ENCODE peak calls at places on chromosomes 4 and X, in five cellular contexts. M, G, A, K and Z are unnamed samples.

GRCh38 chrX:119189586-119189985 is 46.5 kb upstream of the PGRMC1 start:
- DNase-seq in M (peak), G (no peak), A (no peak), K (no peak), Z (no peak)

GRCh38 chr4:181030961-181031360 is 1212.2 kb upstream of the TENM3 start:
- DNase-seq in M (peak), G (no peak), A (no peak), K (no peak), Z (peak)

GRCh38 chr4:100108869-100109268 is 81.4 kb downstream of the DDIT4L start:
- DNase-seq in M (no peak), G (no peak), A (no peak), K (no peak), Z (no peak)

GRCh38 chr4:141567326-141567915 is 69.0 kb upstream of the IL15 start:
- DNase-seq in M (no peak), G (no peak), A (no peak), K (no peak), Z (no peak)

GRCh38 chr4:7850489-7850888 is 89.2 kb downstream of the AFAP1 start:
- DNase-seq in M (no peak), G (no peak), A (peak), K (peak), Z (no peak)

GRCh38 chr4:149534779-149535178 is 280.9 kb downstream of the IQCM start:
- DNase-seq in M (no peak), G (no peak), A (no peak), K (no peak), Z (no peak)

GRCh38 chr4:48939785-48940184 is 33.2 kb upstream of the OCIAD2 start:
- DNase-seq in M (peak), G (no peak), A (peak), K (no peak), Z (peak)

GRCh38 chr4:153748378-153748777 is 11.4 kb downstream of the RNF175 start:
- DNase-seq in M (peak), G (no peak), A (no peak), K (no peak), Z (peak)

GRCh38 chr4:2296621-2297601 is 35.0 kb upstream of the MXD4 start:
- DNase-seq in M (no peak), G (peak), A (peak), K (no peak), Z (no peak)

GRCh38 chrX:112630187-112630586 is 49.6 kb downstream of the LHFPL1 start:
- DNase-seq in M (no peak), G (no peak), A (no peak), K (no peak), Z (no peak)

GRCh38 chr4:25863347-25863784 is 578 bp upstream of the SEL1L3 start:
- DNase-seq in M (no peak), G (peak), A (peak), K (no peak), Z (no peak)

GRCh38 chr4:110007217-110007616 is 94.5 kb downstream of the EGF start:
- DNase-seq in M (no peak), G (no peak), A (no peak), K (no peak), Z (no peak)

GRCh38 chr4:79237836-79238235 is 88.0 kb downstream of the NAA11 start:
- DNase-seq in M (no peak), G (no peak), A (no peak), K (no peak), Z (no peak)

GRCh38 chr4:123301942-123302341 is 94.7 kb upstream of the SPRY1 start:
- DNase-seq in M (no peak), G (no peak), A (no peak), K (no peak), Z (no peak)

GRCh38 chr4:108047199-108047598 is 57.5 kb downstream of the HADH start:
- DNase-seq in M (no peak), G (no peak), A (no peak), K (no peak), Z (no peak)

GRCh38 chrX:27251369-27251768 is 211.8 kb downstream of the PPP4R3C start:
- DNase-seq in M (no peak), G (no peak), A (peak), K (no peak), Z (no peak)

GRCh38 chr4:80913381-80913780 is 117.1 kb upstream of the BMP3 start:
- DNase-seq in M (no peak), G (peak), A (no peak), K (peak), Z (no peak)

GRCh38 chr4:98539299-98539698 is 119.1 kb downstream of the TSPAN5 start:
- DNase-seq in M (no peak), G (no peak), A (no peak), K (peak), Z (no peak)

GRCh38 chrX:153862369-153863250 is 23.4 kb downstream of the L1CAM start:
- DNase-seq in M (no peak), G (no peak), A (no peak), K (no peak), Z (no peak)

GRCh38 chrX:3440981-3441380 is 94.5 kb upstream of the MXRA5 start:
- DNase-seq in M (no peak), G (no peak), A (no peak), K (no peak), Z (no peak)

GRCh38 chr4:70892086-70892769 is 9.9 kb upstream of the MOB1B start:
- DNase-seq in M (no peak), G (no peak), A (no peak), K (no peak), Z (no peak)

GRCh38 chrX:29553542-29553941 is 661.8 kb upstream of the MAGEB2 start:
- DNase-seq in M (no peak), G (no peak), A (no peak), K (no peak), Z (no peak)

GRCh38 chr4:8860892-8861575 is 10.6 kb downstream of the HMX1 start:
- DNase-seq in M (no peak), G (no peak), A (peak), K (no peak), Z (no peak)

GRCh38 chr4:139940600-139940999 is 213.4 kb downstream of the MAML3 start:
- DNase-seq in M (no peak), G (no peak), A (no peak), K (no peak), Z (no peak)

GRCh38 chrX:152600853-152601635 is 36.7 kb upstream of the GABRQ start:
- DNase-seq in M (no peak), G (no peak), A (peak), K (no peak), Z (no peak)

GRCh38 chr4:145297556-145297955 is 117.2 kb upstream of the OTUD4 start:
- DNase-seq in M (no peak), G (no peak), A (no peak), K (no peak), Z (no peak)

GRCh38 chr4:135240796-135241195 is 1039.2 kb upstream of the PABPC4L start:
- DNase-seq in M (no peak), G (no peak), A (no peak), K (no peak), Z (peak)

GRCh38 chr4:2217726-2218125 is 24.2 kb downstream of the HAUS3 start:
- DNase-seq in M (peak), G (no peak), A (no peak), K (no peak), Z (peak)

GRCh38 chr4:94011190-94011589 is 182.6 kb downstream of the ATOH1 start:
- DNase-seq in M (no peak), G (no peak), A (peak), K (no peak), Z (no peak)

GRCh38 chrX:3371163-3371562 is 24.7 kb upstream of the MXRA5 start:
- DNase-seq in M (no peak), G (no peak), A (no peak), K (no peak), Z (no peak)

GRCh38 chr4:142516686-142517145 is 329.4 kb downstream of the INPP4B start:
- DNase-seq in M (peak), G (no peak), A (no peak), K (no peak), Z (peak)

GRCh38 chr4:1072830-1073446 is 40.4 kb downstream of the RNF212 start:
- DNase-seq in M (peak), G (peak), A (peak), K (peak), Z (peak)

GRCh38 chrX:117538441-117539418 is 577.9 kb downstream of the KLHL13 start:
- DNase-seq in M (no peak), G (no peak), A (no peak), K (no peak), Z (no peak)

GRCh38 chr4:41303372-41304118 is 46.8 kb downstream of the UCHL1 start:
- DNase-seq in M (no peak), G (no peak), A (no peak), K (no peak), Z (no peak)

GRCh38 chr4:163681208-163681821 is 186.8 kb downstream of the TMA16 start:
- DNase-seq in M (peak), G (peak), A (peak), K (peak), Z (peak)

GRCh38 chr4:98951710-98952109 is 22.8 kb upstream of the EIF4E start:
- DNase-seq in M (no peak), G (no peak), A (no peak), K (no peak), Z (no peak)

GRCh38 chr4:88458091-88458740 is 1.3 kb downstream of the HERC5 start:
- DNase-seq in M (peak), G (no peak), A (no peak), K (peak), Z (no peak)

GRCh38 chrX:19382500-19383145 is 38.9 kb downstream of the PDHA1 start:
- DNase-seq in M (peak), G (peak), A (peak), K (peak), Z (peak)